ENCODE peak calls at places on chromosome 13, in five cellular contexts. T is astrocyte, P is body of pancreas, O is keratinocyte, X is GM23248. W is an unnamed sample.

GRCh38 chr13:93244918-93245280 is 18.3 kb downstream of the GPC6 start:
- DNase-seq in T (peak; percentile 82), P (no peak), O (no peak), X (peak; percentile 89), W (no peak)

GRCh38 chr13:41463823-41464602 is 6.7 kb downstream of the RGCC start:
- DNase-seq in T (no peak), P (no peak), O (no peak), X (no peak), W (no peak)

GRCh38 chr13:74210693-74211393 is 76.6 kb upstream of the KLF12 start:
- DNase-seq in T (peak; percentile 97), P (peak; percentile 3), O (peak; percentile 64), X (peak; percentile 98), W (no peak)

GRCh38 chr13:36954542-36954941 is 34.5 kb upstream of the SMAD9 start:
- DNase-seq in T (no peak), P (no peak), O (no peak), X (no peak), W (no peak)

GRCh38 chr13:109914111-109914510 is 127.7 kb upstream of the IRS2 start:
- DNase-seq in T (no peak), P (no peak), O (no peak), X (no peak), W (no peak)

GRCh38 chr13:38566526-38566925 is 120.4 kb upstream of the FREM2 start:
- DNase-seq in T (no peak), P (no peak), O (no peak), X (no peak), W (no peak)

GRCh38 chr13:34116651-34117050 is 298.7 kb downstream of the RFC3 start:
- DNase-seq in T (no peak), P (no peak), O (no peak), X (no peak), W (no peak)

GRCh38 chr13:60326273-60326672 is 70.7 kb upstream of the TDRD3 start:
- DNase-seq in T (no peak), P (no peak), O (no peak), X (no peak), W (no peak)

GRCh38 chr13:24865158-24865557 is 101.2 kb downstream of the RNF17 start:
- DNase-seq in T (no peak), P (no peak), O (no peak), X (peak; percentile 48), W (no peak)

GRCh38 chr13:61415749-61416148 is at the start of gene PCDH20:
- DNase-seq in T (no peak), P (no peak), O (no peak), X (no peak), W (no peak)

GRCh38 chr13:44303681-44304432 is 69.8 kb upstream of the SERP2 start:
- DNase-seq in T (no peak), P (peak; percentile 61), O (no peak), X (no peak), W (no peak)

GRCh38 chr13:23996456-23996855 is 99.2 kb upstream of the C1QTNF9B start:
- DNase-seq in T (no peak), P (no peak), O (no peak), X (no peak), W (no peak)

GRCh38 chr13:113211774-113212173 is 2.4 kb downstream of the CUL4A start:
- DNase-seq in T (no peak), P (no peak), O (no peak), X (no peak), W (no peak)

GRCh38 chr13:111976474-111977183 is 90.3 kb upstream of the SOX1 start:
- DNase-seq in T (no peak), P (no peak), O (no peak), X (no peak), W (no peak)

GRCh38 chr13:36328821-36329220 is 17.4 kb downstream of the SPART start:
- DNase-seq in T (no peak), P (no peak), O (no peak), X (no peak), W (no peak)

GRCh38 chr13:91296011-91296410 is 51.5 kb upstream of the MIR17HG start:
- DNase-seq in T (no peak), P (no peak), O (no peak), X (no peak), W (no peak)

GRCh38 chr13:31090921-31091624 is 70.6 kb downstream of the HSPH1 start:
- DNase-seq in T (no peak), P (peak; percentile 7), O (no peak), X (no peak), W (no peak)

GRCh38 chr13:22696433-22696832 is 484.3 kb upstream of the SGCG start:
- DNase-seq in T (no peak), P (no peak), O (no peak), X (no peak), W (no peak)

GRCh38 chr13:28981530-28981929 is 161.4 kb downstream of the MTUS2 start:
- DNase-seq in T (no peak), P (no peak), O (no peak), X (no peak), W (no peak)

GRCh38 chr13:29754486-29754806 is 96.0 kb downstream of the UBL3 start:
- DNase-seq in T (peak; percentile 60), P (no peak), O (no peak), X (peak; percentile 56), W (no peak)

GRCh38 chr13:110301606-110302131 is 5.3 kb downstream of the COL4A1 start:
- DNase-seq in T (peak; percentile 79), P (no peak), O (no peak), X (peak; percentile 91), W (no peak)

GRCh38 chr13:45518525-45519235 is 53.9 kb downstream of the COG3 start:
- DNase-seq in T (peak; percentile 69), P (no peak), O (peak; percentile 25), X (peak; percentile 87), W (no peak)

GRCh38 chr13:70829748-70830147 is 721.5 kb upstream of the KLHL1 start:
- DNase-seq in T (no peak), P (no peak), O (no peak), X (no peak), W (no peak)

GRCh38 chr13:113002891-113003290 is 33.9 kb downstream of the MCF2L start:
- DNase-seq in T (no peak), P (no peak), O (no peak), X (no peak), W (no peak)

GRCh38 chr13:45916036-45916435 is 64.5 kb upstream of the SIAH3 start:
- DNase-seq in T (no peak), P (no peak), O (no peak), X (no peak), W (no peak)

GRCh38 chr13:31050486-31051400 is 111.0 kb downstream of the HSPH1 start:
- DNase-seq in T (no peak), P (no peak), O (no peak), X (peak; percentile 51), W (no peak)

GRCh38 chr13:77176350-77176749 is 149.4 kb upstream of the FBXL3 start:
- DNase-seq in T (peak; percentile 76), P (no peak), O (no peak), X (peak; percentile 29), W (no peak)

GRCh38 chr13:107211073-107211472 is 643.1 kb upstream of the ARGLU1 start:
- DNase-seq in T (peak; percentile 81), P (peak; percentile 74), O (peak; percentile 30), X (peak; percentile 96), W (no peak)
- H3K4me3 ChIP-seq in T (no peak overlapping the region), P (no peak overlapping the region), O (no peak overlapping the region), X (peak overlapping the region; percentile 64), W (no peak overlapping the region)

GRCh38 chr13:114260818-114261217 is 20.6 kb upstream of the UPF3A start:
- DNase-seq in T (no peak), P (no peak), O (no peak), X (no peak), W (no peak)
- H3K4me1 ChIP-seq in T (peaks cover 23% of the 10 kb centered on the region), P (peaks cover 41% of the 10 kb centered on the region), O (no peaks in the 10 kb centered on the region), X (peaks cover 21% of the 10 kb centered on the region), W (peaks cover 28% of the 10 kb centered on the region)

DNA sequence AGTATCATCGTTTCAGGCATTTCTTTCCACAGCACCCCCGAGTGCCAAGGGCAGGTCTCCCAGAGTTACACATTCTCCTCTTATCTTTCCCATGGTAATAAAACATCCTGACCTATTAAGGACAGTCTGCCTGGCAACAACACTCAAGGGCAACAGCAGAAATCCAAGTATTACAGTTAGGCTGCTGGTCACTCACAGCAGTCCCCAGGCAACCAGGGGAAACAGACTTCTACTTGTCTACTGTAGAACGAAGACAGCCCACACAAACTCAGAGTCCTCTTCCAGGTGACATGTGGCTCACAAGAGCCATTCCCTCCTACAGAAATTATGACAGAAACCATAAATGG is 24.3 kb downstream of the RCBTB1 start:
- DNase-seq in T (peak; percentile 10), P (peak; percentile 64), O (no peak), X (no peak), W (no peak)
- H3K4me3 ChIP-seq in T (no peak overlapping the region), P (no peak overlapping the region), O (no peak overlapping the region), X (no peak overlapping the region), W (no peak overlapping the region)

GRCh38 chr13:99743079-99743478 is 228.5 kb downstream of the ZIC5 start:
- DNase-seq in T (no peak), P (no peak), O (no peak), X (no peak), W (no peak)

GRCh38 chr13:99749627-99750026 is 221.9 kb downstream of the ZIC5 start:
- DNase-seq in T (no peak), P (no peak), O (no peak), X (no peak), W (no peak)

GRCh38 chr13:99751517-99752199 is 219.9 kb downstream of the ZIC5 start:
- DNase-seq in T (no peak), P (no peak), O (no peak), X (no peak), W (no peak)

GRCh38 chr13:99750951-99751350 is 220.6 kb downstream of the ZIC5 start:
- DNase-seq in T (no peak), P (no peak), O (no peak), X (no peak), W (no peak)

GRCh38 chr13:99746857-99747710 is 224.5 kb downstream of the ZIC5 start:
- DNase-seq in T (no peak), P (no peak), O (no peak), X (no peak), W (no peak)
- H3K4me1 ChIP-seq in T (no peaks in the 10 kb centered on the region), P (no peaks in the 10 kb centered on the region), O (no peaks in the 10 kb centered on the region), X (no peaks in the 10 kb centered on the region), W (no peaks in the 10 kb centered on the region)

GRCh38 chr13:32426981-32427851 is 714 bp downstream of the N4BP2L1 start:
- DNase-seq in T (no peak), P (peak; percentile 77), O (no peak), X (peak; percentile 62), W (peak; percentile 44)

GRCh38 chr13:32427852-32428580 is at the start of gene N4BP2L1:
- DNase-seq in T (no peak), P (peak; percentile 91), O (no peak), X (peak; percentile 71), W (peak; percentile 82)

GRCh38 chr13:32430018-32430747 is 2.3 kb upstream of the N4BP2L1 start:
- DNase-seq in T (no peak), P (no peak), O (no peak), X (no peak), W (no peak)

GRCh38 chr13:32428581-32429072 is 697 bp upstream of the N4BP2L1 start:
- DNase-seq in T (no peak), P (peak; percentile 26), O (no peak), X (peak; percentile 22), W (no peak)

DNA sequence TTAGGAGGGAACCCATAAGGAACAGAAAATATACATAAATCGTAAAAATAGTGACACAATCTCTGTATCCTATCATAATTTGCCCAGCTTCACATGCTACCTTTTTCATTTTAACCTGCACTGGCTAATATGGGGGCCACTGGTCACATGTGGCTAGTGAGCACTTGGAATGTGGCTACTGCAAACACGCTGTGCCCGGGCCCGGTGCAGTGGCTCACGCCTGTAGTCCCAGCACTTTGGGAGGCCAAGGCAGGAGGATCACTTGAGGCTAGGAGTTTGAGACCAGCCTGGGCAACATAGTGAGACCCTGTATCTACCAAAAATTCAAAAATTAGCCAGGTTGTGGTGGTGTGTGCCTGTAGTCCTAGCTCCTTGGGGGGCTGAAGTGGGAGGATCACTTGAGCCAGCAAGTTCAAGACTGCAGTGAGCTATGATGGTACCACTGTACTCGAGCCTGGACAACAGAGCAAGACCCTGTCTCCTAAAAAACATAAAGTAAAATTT is 1.5 kb upstream of the N4BP2L1 start:
- DNase-seq in T (no peak), P (no peak), O (no peak), X (no peak), W (no peak)
- H3K4me3 ChIP-seq in T (no peak overlapping the region), P (no peak overlapping the region), O (no peak overlapping the region), X (no peak overlapping the region), W (no peak overlapping the region)